ENCODE peak calls at places on chromosome 1, in five cellular contexts. B is pancreas, C is astrocyte, K is tibial nerve, M is HFF-Myc. S is an unnamed sample.

GRCh38 chr1:97630281-97630680 is 290.6 kb downstream of the DPYD start:
- DNase-seq in B (no peak), C (no peak), K (no peak), M (no peak), S (no peak)

GRCh38 chr1:20359451-20360330 is 69.0 kb downstream of the VWA5B1 start:
- DNase-seq in B (no peak), C (no peak), K (no peak), M (no peak), S (no peak)

GRCh38 chr1:207050768-207051614 is at the start of gene YOD1:
- DNase-seq in B (peak), C (peak), K (peak), M (peak), S (peak)

GRCh38 chr1:54867717-54868057 is 19.3 kb downstream of the DHCR24 start:
- DNase-seq in B (no peak), C (no peak), K (no peak), M (no peak), S (no peak)

GRCh38 chr1:46421739-46422138 is 27.6 kb downstream of the FAAH start:
- DNase-seq in B (no peak), C (no peak), K (no peak), M (no peak), S (no peak)

GRCh38 chr1:156151093-156151688 is 2.2 kb upstream of the SEMA4A start:
- DNase-seq in B (no peak), C (no peak), K (no peak), M (no peak), S (peak)

GRCh38 chr1:96979287-96979686 is 257.7 kb downstream of the PTBP2 start:
- DNase-seq in B (no peak), C (no peak), K (no peak), M (no peak), S (no peak)

GRCh38 chr1:204341380-204341779 is 18.3 kb downstream of the PLEKHA6 start:
- DNase-seq in B (no peak), C (peak), K (no peak), M (no peak), S (no peak)

GRCh38 chr1:78491311-78492071 is 717 bp downstream of the PTGFR start:
- DNase-seq in B (peak), C (peak), K (peak), M (no peak), S (no peak)

GRCh38 chr1:173491508-173491907 is 14.4 kb downstream of the PRDX6 start:
- DNase-seq in B (no peak), C (no peak), K (no peak), M (no peak), S (no peak)

GRCh38 chr1:173489929-173490328 is 12.8 kb downstream of the PRDX6 start:
- DNase-seq in B (no peak), C (no peak), K (no peak), M (no peak), S (no peak)

GRCh38 chr1:173485401-173485800 is 8.3 kb downstream of the PRDX6 start:
- DNase-seq in B (no peak), C (no peak), K (no peak), M (no peak), S (no peak)

GRCh38 chr1:173488001-173488400 is 10.9 kb downstream of the PRDX6 start:
- DNase-seq in B (no peak), C (no peak), K (no peak), M (no peak), S (no peak)

GRCh38 chr1:173489149-173489600 is 12.0 kb downstream of the PRDX6 start:
- DNase-seq in B (no peak), C (no peak), K (no peak), M (no peak), S (no peak)
- TF ChIP-seq CTCF in B (no peak), C (no peak), K (no peak), M (no peak), S (no peak)

DNA sequence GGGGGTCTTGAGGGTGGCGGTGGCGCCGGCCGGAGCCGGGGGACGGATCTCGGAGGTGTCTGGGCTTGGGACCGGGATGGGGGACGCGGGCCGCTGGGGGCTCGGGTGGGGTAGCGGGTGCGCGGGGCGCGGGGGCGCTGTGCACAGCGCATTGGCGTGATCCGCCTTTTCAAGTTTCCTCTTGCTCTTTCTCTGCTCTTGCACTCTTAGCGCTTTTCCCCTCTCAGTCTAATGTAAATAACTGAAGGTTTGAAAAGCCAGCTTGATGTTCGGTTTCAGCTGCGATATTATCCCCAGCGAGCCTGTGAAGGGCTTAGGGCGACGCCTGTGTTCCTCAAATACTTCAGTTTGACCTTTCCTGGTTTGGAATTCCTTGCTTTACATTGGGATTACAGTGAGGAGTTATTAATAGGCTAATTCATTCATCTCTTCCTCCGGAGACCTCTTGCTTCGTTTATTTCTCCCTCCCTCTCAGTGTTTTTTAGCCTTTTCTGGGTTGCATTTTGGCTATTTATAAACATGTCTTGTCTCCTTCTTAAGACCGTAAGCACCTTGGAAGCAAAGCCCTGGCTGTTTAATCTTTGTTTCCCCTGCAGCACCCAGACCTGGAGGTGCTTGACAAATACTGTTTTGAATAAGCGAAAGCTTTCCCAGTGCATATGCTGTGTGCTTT is 673 bp downstream of the RAB4A start:
- DNase-seq in B (no peak), C (no peak), K (no peak), M (no peak), S (no peak)
- TF ChIP-seq CTCF in B (no peak), C (no peak), K (no peak), M (no peak), S (no peak)

GRCh38 chr1:109281680-109282496 is 1.1 kb downstream of the PSRC1 start:
- DNase-seq in B (no peak), C (no peak), K (no peak), M (no peak), S (no peak)

GRCh38 chr1:109282497-109282951 is 421 bp downstream of the PSRC1 start:
- DNase-seq in B (no peak), C (no peak), K (no peak), M (no peak), S (no peak)

GRCh38 chr1:109283748-109284600 is 1.0 kb upstream of the PSRC1 start:
- DNase-seq in B (no peak), C (no peak), K (no peak), M (no peak), S (no peak)

GRCh38 chr1:109280768-109281356 is 2.1 kb downstream of the PSRC1 start:
- DNase-seq in B (no peak), C (no peak), K (no peak), M (no peak), S (no peak)

DNA sequence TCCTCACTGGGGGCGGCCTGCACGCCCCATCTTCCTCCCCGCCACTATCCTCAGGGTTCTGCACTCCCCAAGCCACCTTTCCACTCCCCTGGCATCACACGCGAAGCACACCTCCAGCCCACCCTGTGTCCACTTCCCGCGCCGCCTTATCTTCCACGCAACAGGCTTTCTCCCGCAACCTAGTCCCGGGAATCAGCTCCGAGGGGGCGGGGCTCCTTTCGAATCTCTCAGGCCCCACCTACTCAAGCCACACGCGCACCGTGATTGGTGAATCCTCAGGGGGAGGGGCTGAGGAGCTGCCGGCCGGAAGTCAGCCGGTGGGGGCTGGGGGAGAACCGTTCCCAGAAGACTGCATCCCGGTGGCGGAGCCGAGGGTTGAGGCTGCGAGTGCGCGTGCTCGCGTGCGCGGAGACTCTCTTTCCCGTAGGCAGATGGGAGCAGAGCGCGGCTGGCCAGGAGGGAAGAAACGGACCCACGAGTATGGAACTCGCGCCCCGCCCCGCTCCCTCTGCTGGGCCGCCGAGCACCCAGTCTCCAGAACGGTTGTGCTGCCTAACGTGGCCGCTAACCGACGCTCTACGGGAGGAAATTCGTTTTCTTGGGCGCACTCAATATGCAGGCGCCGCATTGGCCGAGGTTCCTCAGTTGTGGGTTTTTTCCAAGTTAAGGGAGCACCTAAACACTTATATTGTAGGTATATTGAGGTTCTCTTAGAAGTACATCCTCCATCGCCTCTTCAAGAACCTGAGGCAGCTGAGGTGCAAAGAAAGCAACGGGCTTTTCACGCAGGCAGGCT is at the start of gene PSRC1:
- DNase-seq in B (peak), C (peak), K (peak), M (peak), S (peak)
- TF ChIP-seq CTCF in B (no peak), C (peak), K (peak), M (peak), S (peak)

GRCh38 chr1:27216466-27216865 is 18.0 kb upstream of the WDTC1 start:
- DNase-seq in B (no peak), C (no peak), K (no peak), M (no peak), S (no peak)
- TF ChIP-seq CTCF in B (no peak), C (no peak), K (no peak), M (no peak), S (no peak)

DNA sequence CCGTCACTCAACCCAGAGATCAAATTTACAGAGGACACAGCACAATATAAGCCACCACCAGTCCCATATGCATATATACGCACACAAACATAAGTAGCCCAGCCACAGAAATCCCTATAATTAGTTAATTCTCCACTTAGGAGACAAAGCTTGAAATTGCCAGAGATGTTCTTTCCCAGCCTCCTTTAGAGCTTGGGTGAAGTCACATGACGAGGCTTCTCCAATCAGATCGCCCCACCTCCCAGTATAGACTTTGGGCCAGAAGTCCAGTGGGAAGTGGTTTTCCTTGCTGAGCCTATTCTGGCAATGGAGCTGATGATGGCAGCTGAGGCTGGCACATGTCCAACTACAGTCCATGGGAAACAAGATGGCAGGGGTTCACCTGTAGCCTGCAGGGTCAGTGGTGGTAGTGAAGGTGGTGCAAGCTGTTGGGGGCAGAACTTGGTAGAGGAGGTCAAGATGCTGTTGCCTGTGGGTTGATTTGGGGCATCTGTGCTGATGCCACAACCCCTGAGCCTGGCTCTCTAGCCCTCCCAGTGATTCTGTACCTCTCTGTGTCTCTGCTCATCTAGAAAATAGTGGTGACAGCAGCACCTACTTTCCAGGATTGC is 535.9 kb downstream of the MATN1 start:
- DNase-seq in B (no peak), C (no peak), K (no peak), M (no peak), S (no peak)
- TF ChIP-seq CTCF in B (no peak), C (no peak), K (no peak), M (no peak), S (no peak)

GRCh38 chr1:92329356-92330129 is 30.7 kb downstream of the RPAP2 start:
- DNase-seq in B (no peak), C (peak), K (no peak), M (peak), S (no peak)
- TF ChIP-seq CTCF in B (no peak), C (no peak), K (no peak), M (no peak), S (no peak)

GRCh38 chr1:205748398-205749093 is 1.4 kb downstream of the NUCKS1 start:
- DNase-seq in B (no peak), C (peak), K (no peak), M (no peak), S (no peak)
- TF ChIP-seq CTCF in B (no peak), C (no peak), K (no peak), M (no peak), S (no peak)

GRCh38 chr1:153626477-153626928 is 802 bp downstream of the S100A13 start:
- DNase-seq in B (peak), C (no peak), K (no peak), M (no peak), S (no peak)

GRCh38 chr1:153629343-153629665 is 1.1 kb downstream of the S100A1 start:
- DNase-seq in B (peak), C (no peak), K (no peak), M (no peak), S (no peak)

GRCh38 chr1:153628638-153629342 is 556 bp downstream of the S100A1 start:
- DNase-seq in B (peak), C (no peak), K (no peak), M (no peak), S (no peak)

GRCh38 chr1:153626929-153627796 is at the start of gene S100A13:
- DNase-seq in B (peak), C (peak), K (peak), M (peak), S (no peak)

GRCh38 chr1:153627797-153628626 is at the start of gene S100A1:
- DNase-seq in B (peak), C (no peak), K (no peak), M (no peak), S (no peak)
- TF ChIP-seq CTCF in B (no peak), C (peak), K (no peak), M (peak), S (peak)

S was measured in CD14-positive monocyte.